ENCODE peak calls at places on chromosomes 7 and 10, in four cellular contexts. One of them, this sample, is unnamed.

GRCh38 chr10:13629116-13629515 is 42.4 kb downstream of the PRPF18 start:
- DNase-seq in stimulated activated CD4-positive, alpha-beta T cell treated with anti-CD3 and anti-CD28 coated beads, Interleukin-2, amount 100 ng/mL, for 48 hours: no peak
- DNase-seq in amniotic epithelial cell: peak
- DNase-seq in NCI-H774: no peak
- DNase-seq in this sample: no peak

GRCh38 chr7:98506471-98506870 is 105.6 kb upstream of the BAIAP2L1 start:
- DNase-seq in NCI-H774: no peak
- DNase-seq in stimulated activated CD4-positive, alpha-beta T cell treated with anti-CD3 and anti-CD28 coated beads, Interleukin-2, amount 100 ng/mL, for 48 hours: no peak
- DNase-seq in amniotic epithelial cell: no peak
- DNase-seq in this sample: no peak

GRCh38 chr7:112802406-112802805 is 12.2 kb upstream of the TMEM168 start:
- DNase-seq in amniotic epithelial cell: no peak
- DNase-seq in NCI-H774: no peak
- DNase-seq in stimulated activated CD4-positive, alpha-beta T cell treated with anti-CD3 and anti-CD28 coated beads, Interleukin-2, amount 100 ng/mL, for 48 hours: no peak
- DNase-seq in this sample: no peak

GRCh38 chr7:157683251-157684156 is 346.7 kb downstream of the DNAJB6 start:
- DNase-seq in amniotic epithelial cell: no peak
- DNase-seq in NCI-H774: no peak
- DNase-seq in stimulated activated CD4-positive, alpha-beta T cell treated with anti-CD3 and anti-CD28 coated beads, Interleukin-2, amount 100 ng/mL, for 48 hours: no peak
- DNase-seq in this sample: no peak

GRCh38 chr10:44724415-44725174 is 186.5 kb upstream of the TMEM72 start:
- DNase-seq in stimulated activated CD4-positive, alpha-beta T cell treated with anti-CD3 and anti-CD28 coated beads, Interleukin-2, amount 100 ng/mL, for 48 hours: no peak
- DNase-seq in amniotic epithelial cell: peak
- DNase-seq in NCI-H774: no peak
- DNase-seq in this sample: no peak

GRCh38 chr10:122140941-122141623 is 130.0 kb upstream of the BTBD16 start:
- DNase-seq in stimulated activated CD4-positive, alpha-beta T cell treated with anti-CD3 and anti-CD28 coated beads, Interleukin-2, amount 100 ng/mL, for 48 hours: no peak
- DNase-seq in NCI-H774: no peak
- DNase-seq in amniotic epithelial cell: peak
- DNase-seq in this sample: no peak

GRCh38 chr10:114316744-114317143 is 77.7 kb downstream of the VWA2 start:
- DNase-seq in amniotic epithelial cell: no peak
- DNase-seq in NCI-H774: no peak
- DNase-seq in stimulated activated CD4-positive, alpha-beta T cell treated with anti-CD3 and anti-CD28 coated beads, Interleukin-2, amount 100 ng/mL, for 48 hours: no peak
- DNase-seq in this sample: no peak

GRCh38 chr7:70761711-70762328 is 370.1 kb upstream of the GALNT17 start:
- DNase-seq in stimulated activated CD4-positive, alpha-beta T cell treated with anti-CD3 and anti-CD28 coated beads, Interleukin-2, amount 100 ng/mL, for 48 hours: no peak
- DNase-seq in amniotic epithelial cell: no peak
- DNase-seq in NCI-H774: no peak
- DNase-seq in this sample: no peak

GRCh38 chr7:149284343-149284742 is 22.3 kb downstream of the ZNF783 start:
- DNase-seq in amniotic epithelial cell: no peak
- DNase-seq in stimulated activated CD4-positive, alpha-beta T cell treated with anti-CD3 and anti-CD28 coated beads, Interleukin-2, amount 100 ng/mL, for 48 hours: no peak
- DNase-seq in NCI-H774: no peak
- DNase-seq in this sample: no peak

GRCh38 chr10:105952153-105952552 is 1212.4 kb downstream of the SORCS1 start:
- DNase-seq in stimulated activated CD4-positive, alpha-beta T cell treated with anti-CD3 and anti-CD28 coated beads, Interleukin-2, amount 100 ng/mL, for 48 hours: no peak
- DNase-seq in amniotic epithelial cell: peak
- DNase-seq in NCI-H774: no peak
- DNase-seq in this sample: no peak

GRCh38 chr10:13414855-13415254 is 66.8 kb upstream of the SEPHS1 start:
- DNase-seq in amniotic epithelial cell: peak
- DNase-seq in NCI-H774: no peak
- DNase-seq in stimulated activated CD4-positive, alpha-beta T cell treated with anti-CD3 and anti-CD28 coated beads, Interleukin-2, amount 100 ng/mL, for 48 hours: no peak
- DNase-seq in this sample: no peak

GRCh38 chr7:70694909-70695803 is 436.8 kb upstream of the GALNT17 start:
- DNase-seq in NCI-H774: no peak
- DNase-seq in stimulated activated CD4-positive, alpha-beta T cell treated with anti-CD3 and anti-CD28 coated beads, Interleukin-2, amount 100 ng/mL, for 48 hours: no peak
- DNase-seq in amniotic epithelial cell: peak
- DNase-seq in this sample: no peak

GRCh38 chr10:87734987-87735827 is 75.5 kb downstream of the PAPSS2 start:
- DNase-seq in stimulated activated CD4-positive, alpha-beta T cell treated with anti-CD3 and anti-CD28 coated beads, Interleukin-2, amount 100 ng/mL, for 48 hours: no peak
- DNase-seq in NCI-H774: no peak
- DNase-seq in amniotic epithelial cell: peak
- DNase-seq in this sample: no peak

GRCh38 chr7:122433765-122434164 is 129.2 kb upstream of the FEZF1 start:
- DNase-seq in NCI-H774: no peak
- DNase-seq in amniotic epithelial cell: no peak
- DNase-seq in stimulated activated CD4-positive, alpha-beta T cell treated with anti-CD3 and anti-CD28 coated beads, Interleukin-2, amount 100 ng/mL, for 48 hours: no peak
- DNase-seq in this sample: no peak

GRCh38 chr7:51344406-51344805 is 27.8 kb upstream of the COBL start:
- DNase-seq in stimulated activated CD4-positive, alpha-beta T cell treated with anti-CD3 and anti-CD28 coated beads, Interleukin-2, amount 100 ng/mL, for 48 hours: no peak
- DNase-seq in amniotic epithelial cell: no peak
- DNase-seq in NCI-H774: peak
- DNase-seq in this sample: no peak

GRCh38 chr7:128791968-128792319 is at the start of gene CCDC136:
- DNase-seq in NCI-H774: no peak
- DNase-seq in stimulated activated CD4-positive, alpha-beta T cell treated with anti-CD3 and anti-CD28 coated beads, Interleukin-2, amount 100 ng/mL, for 48 hours: no peak
- DNase-seq in amniotic epithelial cell: no peak
- DNase-seq in this sample: no peak

GRCh38 chr10:117004238-117004626 is 755 bp downstream of the SHTN1 start:
- DNase-seq in amniotic epithelial cell: no peak
- DNase-seq in NCI-H774: no peak
- DNase-seq in stimulated activated CD4-positive, alpha-beta T cell treated with anti-CD3 and anti-CD28 coated beads, Interleukin-2, amount 100 ng/mL, for 48 hours: no peak
- DNase-seq in this sample: no peak

GRCh38 chr7:67301667-67302066 is 305.0 kb downstream of the TYW1 start:
- DNase-seq in NCI-H774: no peak
- DNase-seq in amniotic epithelial cell: no peak
- DNase-seq in stimulated activated CD4-positive, alpha-beta T cell treated with anti-CD3 and anti-CD28 coated beads, Interleukin-2, amount 100 ng/mL, for 48 hours: no peak
- DNase-seq in this sample: no peak

GRCh38 chr10:75081379-75081778 is 30.1 kb upstream of the SAMD8 start:
- DNase-seq in NCI-H774: no peak
- DNase-seq in stimulated activated CD4-positive, alpha-beta T cell treated with anti-CD3 and anti-CD28 coated beads, Interleukin-2, amount 100 ng/mL, for 48 hours: no peak
- DNase-seq in amniotic epithelial cell: no peak
- DNase-seq in this sample: no peak

GRCh38 chr7:41431671-41432070 is 271.2 kb downstream of the INHBA start:
- DNase-seq in amniotic epithelial cell: no peak
- DNase-seq in NCI-H774: no peak
- DNase-seq in stimulated activated CD4-positive, alpha-beta T cell treated with anti-CD3 and anti-CD28 coated beads, Interleukin-2, amount 100 ng/mL, for 48 hours: no peak
- DNase-seq in this sample: no peak

GRCh38 chr10:78764846-78765430 is 303.8 kb upstream of the ZMIZ1 start:
- DNase-seq in NCI-H774: no peak
- DNase-seq in stimulated activated CD4-positive, alpha-beta T cell treated with anti-CD3 and anti-CD28 coated beads, Interleukin-2, amount 100 ng/mL, for 48 hours: no peak
- DNase-seq in amniotic epithelial cell: no peak
- DNase-seq in this sample: no peak

GRCh38 chr10:62687230-62687748 is 117.2 kb upstream of the ADO start:
- DNase-seq in stimulated activated CD4-positive, alpha-beta T cell treated with anti-CD3 and anti-CD28 coated beads, Interleukin-2, amount 100 ng/mL, for 48 hours: no peak
- DNase-seq in amniotic epithelial cell: peak
- DNase-seq in NCI-H774: no peak
- DNase-seq in this sample: no peak

GRCh38 chr7:47538846-47539311 is 43.0 kb downstream of the TNS3 start:
- DNase-seq in amniotic epithelial cell: no peak
- DNase-seq in stimulated activated CD4-positive, alpha-beta T cell treated with anti-CD3 and anti-CD28 coated beads, Interleukin-2, amount 100 ng/mL, for 48 hours: no peak
- DNase-seq in NCI-H774: no peak
- DNase-seq in this sample: no peak

GRCh38 chr10:69644658-69645295 is 14.7 kb downstream of the FAM241B start:
- DNase-seq in NCI-H774: peak
- DNase-seq in amniotic epithelial cell: peak
- DNase-seq in stimulated activated CD4-positive, alpha-beta T cell treated with anti-CD3 and anti-CD28 coated beads, Interleukin-2, amount 100 ng/mL, for 48 hours: peak
- DNase-seq in this sample: no peak

GRCh38 chr7:159104188-159105030 is 40.3 kb downstream of the VIPR2 start:
- DNase-seq in stimulated activated CD4-positive, alpha-beta T cell treated with anti-CD3 and anti-CD28 coated beads, Interleukin-2, amount 100 ng/mL, for 48 hours: no peak
- DNase-seq in NCI-H774: no peak
- DNase-seq in amniotic epithelial cell: no peak
- DNase-seq in this sample: no peak

GRCh38 chr7:117630501-117630900 is 150.7 kb downstream of the CFTR start:
- DNase-seq in stimulated activated CD4-positive, alpha-beta T cell treated with anti-CD3 and anti-CD28 coated beads, Interleukin-2, amount 100 ng/mL, for 48 hours: no peak
- DNase-seq in amniotic epithelial cell: no peak
- DNase-seq in NCI-H774: no peak
- DNase-seq in this sample: no peak

GRCh38 chr10:13925924-13926435 is 339.2 kb downstream of the PRPF18 start:
- DNase-seq in amniotic epithelial cell: no peak
- DNase-seq in stimulated activated CD4-positive, alpha-beta T cell treated with anti-CD3 and anti-CD28 coated beads, Interleukin-2, amount 100 ng/mL, for 48 hours: no peak
- DNase-seq in NCI-H774: no peak
- DNase-seq in this sample: no peak

GRCh38 chr10:7206407-7207127 is 204.3 kb downstream of the SFMBT2 start:
- DNase-seq in NCI-H774: no peak
- DNase-seq in stimulated activated CD4-positive, alpha-beta T cell treated with anti-CD3 and anti-CD28 coated beads, Interleukin-2, amount 100 ng/mL, for 48 hours: no peak
- DNase-seq in amniotic epithelial cell: no peak
- DNase-seq in this sample: no peak

GRCh38 chr10:119521443-119522204 is 20.9 kb downstream of the RGS10 start:
- DNase-seq in amniotic epithelial cell: peak
- DNase-seq in NCI-H774: no peak
- DNase-seq in stimulated activated CD4-positive, alpha-beta T cell treated with anti-CD3 and anti-CD28 coated beads, Interleukin-2, amount 100 ng/mL, for 48 hours: no peak
- DNase-seq in this sample: no peak

This sample was measured in NCI-H1417 treated with DMSO at 0.1 percent for 48 hours.